ENCODE peak calls at places on chromosomes 12 and 14, in four cellular contexts. H, F, U and V are unnamed samples.

GRCh38 chr12:117874842-117875434 is 93.9 kb downstream of the KSR2 start:
- DNase-seq in F (peak), H (peak), U (peak), V (peak)

GRCh38 chr12:44846826-44847225 is 29.3 kb downstream of the NELL2 start:
- DNase-seq in U (no peak), H (no peak), F (no peak), V (no peak)

GRCh38 chr14:72617391-72618011 is 276.4 kb downstream of the DPF3 start:
- DNase-seq in H (no peak), U (no peak), F (peak), V (no peak)

GRCh38 chr12:113860950-113861349 is 105.2 kb downstream of the RBM19 start:
- DNase-seq in F (no peak), H (no peak), U (no peak), V (no peak)

GRCh38 chr12:123142948-123143752 is 7.7 kb downstream of the PITPNM2 start:
- DNase-seq in F (no peak), H (peak), U (no peak), V (no peak)

GRCh38 chr12:98618952-98619351 is 25.5 kb downstream of the SLC25A3 start:
- DNase-seq in H (no peak), U (no peak), F (no peak), V (no peak)

GRCh38 chr14:36426836-36427235 is 93.2 kb downstream of the NKX2-1 start:
- DNase-seq in U (no peak), F (no peak), H (no peak), V (no peak)

GRCh38 chr14:33925209-33925608 is 25.7 kb downstream of the EGLN3 start:
- DNase-seq in F (no peak), H (no peak), U (no peak), V (no peak)

GRCh38 chr14:71620401-71620800 is 311.8 kb upstream of the RGS6 start:
- DNase-seq in H (no peak), U (no peak), F (no peak), V (no peak)

GRCh38 chr14:100857923-100858837 is 32.3 kb downstream of the MEG3 start:
- DNase-seq in H (no peak), U (no peak), F (no peak), V (no peak)

GRCh38 chr12:48716493-48717251 is at the start of gene CCNT1:
- DNase-seq in U (peak), H (peak), F (peak), V (peak)
- TF ChIP-seq CTCF in U (no peak), H (peak), F (no peak), V (peak)

DNA sequence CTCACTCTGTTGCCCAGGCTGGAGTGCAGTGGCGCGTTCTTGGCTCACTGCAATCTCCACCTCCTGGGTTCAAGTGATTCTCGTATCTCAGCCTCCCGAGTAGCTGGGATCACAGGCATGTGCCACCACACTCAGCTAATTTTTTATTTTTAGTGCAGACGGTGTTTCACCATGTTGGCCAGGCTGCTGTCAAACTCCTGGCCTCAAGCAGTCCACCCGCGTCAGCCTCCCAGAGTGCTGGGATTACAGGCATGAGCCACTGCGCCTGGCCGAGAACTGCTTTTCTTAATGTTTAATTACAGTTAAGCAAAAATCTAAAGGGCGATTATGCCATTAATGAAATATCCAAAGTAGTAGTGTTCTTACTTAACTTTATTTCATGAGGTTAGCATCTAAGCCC is 13.6 kb downstream of the YARS2 start:
- DNase-seq in H (no peak), F (no peak), U (no peak), V (no peak)
- TF ChIP-seq CTCF in H (no peak), F (no peak), U (no peak), V (no peak)

DNA sequence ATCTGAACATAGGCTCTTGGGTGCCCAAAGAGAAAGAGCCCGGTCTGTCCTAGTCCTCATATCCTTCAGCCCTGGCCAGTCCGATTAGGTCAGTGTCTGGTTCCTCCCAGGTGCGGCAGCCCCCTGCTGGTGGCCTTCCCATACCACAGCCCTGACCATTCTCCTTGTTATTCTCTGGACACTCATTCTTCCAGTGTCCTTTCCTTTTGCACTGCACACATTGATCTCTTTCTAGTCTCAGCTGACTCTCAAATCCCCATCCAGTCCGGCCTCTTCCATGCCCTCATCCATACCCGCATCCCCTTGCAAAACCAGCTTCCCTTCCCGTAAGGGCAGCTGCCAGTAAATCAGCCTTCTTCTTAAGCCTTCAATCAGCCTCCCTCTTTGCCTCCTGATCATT is 1316.3 kb downstream of the TMEM121 start:
- DNase-seq in H (peak), F (no peak), U (peak), V (no peak)
- TF ChIP-seq CTCF in H (peak), F (no peak), U (no peak), V (peak)

GRCh38 chr12:3035171-3035570 is 42.0 kb upstream of the TSPAN9 start:
- DNase-seq in H (no peak), U (no peak), F (no peak), V (no peak)

GRCh38 chr12:3036901-3037600 is 40.1 kb upstream of the TSPAN9 start:
- DNase-seq in F (no peak), U (no peak), H (no peak), V (no peak)

GRCh38 chr12:3038166-3038565 is 39.0 kb upstream of the TSPAN9 start:
- DNase-seq in U (no peak), F (no peak), H (no peak), V (no peak)

GRCh38 chr12:3034067-3034750 is 43.0 kb upstream of the TSPAN9 start:
- DNase-seq in H (peak), F (peak), U (peak), V (peak)

DNA sequence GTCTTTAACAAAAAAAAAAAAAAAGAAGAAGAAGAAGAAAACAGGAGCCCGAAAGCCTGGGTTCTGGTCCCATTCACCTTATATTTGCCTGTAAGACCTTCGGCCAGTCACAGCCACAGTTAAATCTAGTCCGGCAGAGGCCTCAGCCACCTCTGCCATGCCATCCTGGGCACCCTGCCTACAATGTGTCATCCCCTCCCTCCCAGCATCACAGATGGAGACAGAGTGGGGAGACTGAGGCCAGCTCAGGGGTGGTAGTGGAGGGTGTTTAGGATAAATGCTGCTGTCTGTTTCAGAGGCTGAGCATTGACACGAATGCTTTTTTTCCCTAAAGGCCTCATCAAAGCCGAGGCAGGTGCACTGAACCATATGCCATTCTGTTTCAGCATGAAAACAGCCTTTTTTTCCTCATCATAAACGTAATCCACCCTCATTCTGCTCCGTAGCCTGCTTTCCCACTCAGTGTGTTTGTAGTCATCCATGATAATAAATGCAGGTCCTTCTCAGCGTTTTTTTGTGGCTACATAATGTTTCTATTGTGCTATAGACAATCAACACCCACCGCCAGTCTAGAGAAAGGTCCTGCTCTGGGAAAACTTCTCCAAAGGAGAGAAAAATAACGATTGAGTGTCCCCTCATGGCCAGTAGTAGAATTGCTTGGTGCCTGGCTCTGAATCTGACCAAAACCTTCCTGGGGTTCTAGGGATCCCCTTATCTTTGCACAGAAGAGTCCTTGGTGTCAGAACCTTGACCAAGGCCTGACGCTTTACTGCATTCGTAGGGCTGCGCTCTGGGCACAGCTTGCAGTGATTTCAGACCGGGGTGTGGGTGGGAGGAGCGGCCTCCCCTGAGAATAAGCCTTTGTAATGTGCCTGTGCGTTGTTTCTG is 41.1 kb upstream of the TSPAN9 start:
- DNase-seq in U (no peak), F (no peak), H (no peak), V (no peak)
- TF ChIP-seq CTCF in U (no peak), F (no peak), H (no peak), V (no peak)

GRCh38 chr14:61296707-61297502 is 15.8 kb upstream of the TMEM30B start:
- DNase-seq in F (no peak), H (no peak), U (peak), V (no peak)
- TF ChIP-seq CTCF in F (peak), H (peak), U (no peak), V (peak)

GRCh38 chr12:12918781-12919180 is 27.4 kb downstream of the GPRC5A start:
- DNase-seq in H (no peak), U (no peak), F (no peak), V (no peak)

GRCh38 chr12:12916135-12916956 is 25.0 kb downstream of the GPRC5A start:
- DNase-seq in F (peak), U (peak), H (peak), V (peak)

GRCh38 chr12:12919666-12920435 is 28.5 kb downstream of the GPRC5A start:
- DNase-seq in H (no peak), F (no peak), U (no peak), V (no peak)

GRCh38 chr12:12913626-12914388 is 22.4 kb downstream of the GPRC5A start:
- DNase-seq in F (no peak), U (no peak), H (no peak), V (no peak)

GRCh38 chr12:12915654-12916053 is 24.3 kb downstream of the GPRC5A start:
- DNase-seq in U (no peak), F (no peak), H (no peak), V (no peak)
- TF ChIP-seq CTCF in U (no peak), F (no peak), H (no peak), V (no peak)